ENCODE peak calls at places on chromosomes 12 and 14, in four cellular contexts. G is effector memory CD4-positive, alpha-beta T cell; O is neural progenitor cell; V is cardiac muscle cell. I is an unnamed sample.

GRCh38 chr12:117876492-117876816 is 92.3 kb downstream of the KSR2 start:
- DNase-seq in G (no peak), O (no peak), V (no peak), I (no peak)

GRCh38 chr12:75291014-75291413 is 39.1 kb downstream of the CAPS2 start:
- DNase-seq in G (no peak), O (no peak), V (no peak), I (no peak)

GRCh38 chr12:45284096-45284901 is 68.4 kb downstream of the ANO6 start:
- DNase-seq in G (no peak), O (peak; percentile 60), V (peak; percentile 46), I (peak; percentile 50)

GRCh38 chr14:64971890-64972785 is at the start of gene RAB15:
- DNase-seq in G (peak; percentile 24), O (peak; percentile 72), V (peak; percentile 74), I (peak; percentile 35)

GRCh38 chr12:27823038-27823437 is 43.0 kb upstream of the MANSC4 start:
- DNase-seq in G (no peak), O (no peak), V (no peak), I (no peak)

GRCh38 chr12:40988831-40989230 is 199.3 kb upstream of the PDZRN4 start:
- DNase-seq in G (no peak), O (no peak), V (no peak), I (no peak)

GRCh38 chr12:50061946-50062725 is 4.7 kb downstream of the ASIC1 start:
- DNase-seq in G (no peak), O (no peak), V (no peak), I (no peak)

GRCh38 chr12:122090759-122091535 is 12.4 kb downstream of the MLXIP start:
- DNase-seq in G (no peak), O (no peak), V (no peak), I (no peak)

GRCh38 chr12:53265783-53266182 is 2.3 kb upstream of the ESPL1 start:
- DNase-seq in G (no peak), O (no peak), V (no peak), I (no peak)

GRCh38 chr14:94307410-94307992 is 14.4 kb upstream of the SERPINA10 start:
- DNase-seq in G (no peak), O (peak; percentile 20), V (no peak), I (peak; percentile 22)

GRCh38 chr12:50715174-50715573 is 48.7 kb upstream of the ATF1 start:
- DNase-seq in G (no peak), O (no peak), V (no peak), I (no peak)

GRCh38 chr12:112924986-112925385 is 13.3 kb upstream of the OAS3 start:
- DNase-seq in G (no peak), O (no peak), V (no peak), I (no peak)

GRCh38 chr12:117155278-117156060 is 34.8 kb downstream of the FBXO21 start:
- DNase-seq in G (peak; percentile 48), O (peak; percentile 92), V (peak; percentile 89), I (peak; percentile 66)

GRCh38 chr12:117882603-117883184 is 86.1 kb downstream of the KSR2 start:
- DNase-seq in G (no peak), O (no peak), V (no peak), I (no peak)

GRCh38 chr12:77107121-77107520 is 41.8 kb upstream of the E2F7 start:
- DNase-seq in G (no peak), O (no peak), V (no peak), I (no peak)

GRCh38 chr12:66636771-66637170 is 42.1 kb downstream of the GRIP1 start:
- DNase-seq in G (no peak), O (peak; percentile 12), V (no peak), I (peak; percentile 24)

GRCh38 chr14:94388027-94388895 is at the start of gene SERPINA1:
- DNase-seq in G (no peak), O (no peak), V (no peak), I (no peak)

GRCh38 chr14:68476212-68476964 is 316.5 kb downstream of the ZFP36L1 start:
- DNase-seq in G (no peak), O (peak; percentile 59), V (no peak), I (no peak)

GRCh38 chr14:21241218-21241819 is 27.9 kb downstream of the HNRNPC start:
- DNase-seq in G (no peak), O (no peak), V (no peak), I (no peak)
- H3K36me3 ChIP-seq in G (peaks cover 17% of the 10 kb centered on the region), O (peaks cover 24% of the 10 kb centered on the region), V (peaks cover 36% of the 10 kb centered on the region), I (peaks cover 83% of the 10 kb centered on the region)

GRCh38 chr12:104448031-104448430 is 8.7 kb upstream of the CHST11 start:
- DNase-seq in G (no peak), O (no peak), V (no peak), I (no peak)
- H3K4me1 ChIP-seq in G (no peaks in the 10 kb centered on the region), O (no peaks in the 10 kb centered on the region), V (no peaks in the 10 kb centered on the region), I (no peaks in the 10 kb centered on the region)

DNA sequence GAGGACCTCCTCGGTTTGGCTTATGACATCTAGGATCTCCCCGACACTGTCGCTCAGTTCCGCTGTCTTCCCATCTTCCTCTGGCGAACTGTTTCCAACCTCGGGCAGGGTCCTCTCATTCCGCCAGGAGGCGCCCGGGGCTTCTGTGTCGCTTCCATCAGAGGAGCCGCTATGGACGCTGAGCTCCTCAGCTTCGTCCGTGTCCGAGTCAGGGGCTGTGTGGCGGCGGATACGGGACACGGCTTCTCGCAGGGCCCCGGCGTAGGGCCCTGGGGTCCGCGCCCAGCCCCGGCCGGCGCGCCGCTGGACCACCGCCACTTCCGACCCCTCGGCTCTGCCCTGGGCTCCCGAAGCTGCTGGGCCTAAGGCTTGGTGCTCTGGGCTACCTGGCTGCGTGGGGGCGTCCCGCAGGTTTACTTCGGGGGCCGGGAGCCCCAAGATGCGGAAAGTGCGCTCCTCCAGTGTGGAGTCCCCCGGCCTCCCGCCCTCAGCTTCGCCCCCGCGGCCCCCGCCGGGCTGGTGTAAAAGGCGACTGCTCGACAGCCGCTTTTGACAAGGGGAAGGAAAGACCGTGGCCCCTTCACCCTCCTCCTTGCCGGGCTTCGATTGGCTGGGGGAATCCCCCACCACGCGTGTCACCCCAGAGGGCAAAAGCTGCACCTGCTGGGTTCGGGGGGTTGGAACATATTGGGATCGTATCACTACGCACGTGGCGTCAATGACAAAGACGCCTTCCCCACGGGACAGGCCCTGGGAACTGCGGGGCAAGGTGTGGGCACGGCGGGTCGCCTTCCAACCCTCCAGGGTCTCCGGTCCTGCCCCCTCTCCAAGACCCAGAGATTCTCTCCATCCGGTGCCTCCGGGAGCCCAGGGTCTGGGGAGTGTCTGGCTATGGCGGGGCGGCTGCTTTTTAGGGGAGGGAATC is 2.1 kb downstream of the DDN start:
- DNase-seq in G (peak; percentile 59), O (peak; percentile 94), V (peak; percentile 92), I (peak; percentile 62)
- H3K4me3 ChIP-seq in G (peak overlapping the region; percentile 59), O (peak overlapping the region; percentile 51), V (peak overlapping the region; percentile 27), I (peak overlapping the region; percentile 30)

GRCh38 chr12:3520711-3521110 is 29.7 kb downstream of the PRMT8 start:
- DNase-seq in G (no peak), O (no peak), V (no peak), I (no peak)

GRCh38 chr12:3520168-3520567 is 29.2 kb downstream of the PRMT8 start:
- DNase-seq in G (no peak), O (no peak), V (peak; percentile 74), I (peak; percentile 68)

GRCh38 chr12:3526776-3527175 is 35.8 kb downstream of the PRMT8 start:
- DNase-seq in G (no peak), O (no peak), V (no peak), I (no peak)

GRCh38 chr12:3523728-3524127 is 32.7 kb downstream of the PRMT8 start:
- DNase-seq in G (no peak), O (no peak), V (no peak), I (no peak)

GRCh38 chr12:3523058-3523457 is 32.1 kb downstream of the PRMT8 start:
- DNase-seq in G (no peak), O (no peak), V (no peak), I (peak; percentile 24)
- H3K36me3 ChIP-seq in G (no peaks in the 10 kb centered on the region), O (no peaks in the 10 kb centered on the region), V (no peaks in the 10 kb centered on the region), I (no peaks in the 10 kb centered on the region)